ENCODE peak calls at places on chromosomes 2 and 18, in six cellular contexts. One of them, this sample, is unnamed.

GRCh38 chr2:37771600-37772088 is 100.2 kb upstream of the CDC42EP3 start:
- DNase-seq in thoracic aorta: no peak
- DNase-seq in keratinocyte: no peak
- DNase-seq in mesendoderm: no peak
- DNase-seq in psoas muscle: no peak
- DNase-seq in right lobe of liver: no peak
- DNase-seq in this sample: no peak

GRCh38 chr2:122660786-122661634 is 905.6 kb downstream of the TSN start:
- DNase-seq in psoas muscle: no peak
- DNase-seq in mesendoderm: peak; percentile 60
- DNase-seq in keratinocyte: no peak
- DNase-seq in right lobe of liver: no peak
- DNase-seq in thoracic aorta: no peak
- DNase-seq in this sample: no peak

GRCh38 chr2:188456114-188456909 is 164.6 kb downstream of the GULP1 start:
- DNase-seq in psoas muscle: no peak
- DNase-seq in keratinocyte: no peak
- DNase-seq in right lobe of liver: no peak
- DNase-seq in thoracic aorta: no peak
- DNase-seq in mesendoderm: peak; percentile 74
- DNase-seq in this sample: no peak

GRCh38 chr2:237306083-237306786 is 107.7 kb downstream of the COL6A3 start:
- DNase-seq in keratinocyte: no peak
- DNase-seq in psoas muscle: no peak
- DNase-seq in right lobe of liver: no peak
- DNase-seq in thoracic aorta: no peak
- DNase-seq in mesendoderm: no peak
- DNase-seq in this sample: no peak

GRCh38 chr2:45354776-45355175 is 256.3 kb downstream of the SRBD1 start:
- DNase-seq in thoracic aorta: no peak
- DNase-seq in mesendoderm: no peak
- DNase-seq in keratinocyte: no peak
- DNase-seq in psoas muscle: no peak
- DNase-seq in right lobe of liver: no peak
- DNase-seq in this sample: peak; percentile 68

GRCh38 chr18:11994346-11994707 is 13.0 kb downstream of the IMPA2 start:
- DNase-seq in psoas muscle: peak; percentile 88
- DNase-seq in keratinocyte: no peak
- DNase-seq in right lobe of liver: no peak
- DNase-seq in thoracic aorta: no peak
- DNase-seq in mesendoderm: no peak
- DNase-seq in this sample: no peak

GRCh38 chr2:191665286-191665685 is 12.7 kb upstream of the NABP1 start:
- DNase-seq in psoas muscle: no peak
- DNase-seq in right lobe of liver: no peak
- DNase-seq in keratinocyte: no peak
- DNase-seq in mesendoderm: no peak
- DNase-seq in thoracic aorta: no peak
- DNase-seq in this sample: no peak

GRCh38 chr2:82538590-82538989 is 1920.5 kb downstream of the SUCLG1 start:
- DNase-seq in keratinocyte: no peak
- DNase-seq in psoas muscle: no peak
- DNase-seq in mesendoderm: no peak
- DNase-seq in right lobe of liver: no peak
- DNase-seq in thoracic aorta: no peak
- DNase-seq in this sample: no peak

GRCh38 chr2:205358351-205358815 is 323.9 kb upstream of the NRP2 start:
- DNase-seq in right lobe of liver: no peak
- DNase-seq in keratinocyte: no peak
- DNase-seq in thoracic aorta: no peak
- DNase-seq in mesendoderm: peak; percentile 85
- DNase-seq in psoas muscle: no peak
- DNase-seq in this sample: no peak

GRCh38 chr2:16973586-16974274 is 308.1 kb upstream of the CYRIA start:
- DNase-seq in psoas muscle: no peak
- DNase-seq in thoracic aorta: no peak
- DNase-seq in mesendoderm: no peak
- DNase-seq in right lobe of liver: no peak
- DNase-seq in keratinocyte: no peak
- DNase-seq in this sample: no peak

GRCh38 chr2:138042311-138042710 is 78.0 kb downstream of the HNMT start:
- DNase-seq in thoracic aorta: no peak
- DNase-seq in mesendoderm: no peak
- DNase-seq in keratinocyte: no peak
- DNase-seq in psoas muscle: no peak
- DNase-seq in right lobe of liver: no peak
- DNase-seq in this sample: no peak

GRCh38 chr18:37577051-37577611 is 11.5 kb upstream of the CELF4 start:
- DNase-seq in psoas muscle: no peak
- DNase-seq in mesendoderm: peak; percentile 95
- DNase-seq in thoracic aorta: no peak
- DNase-seq in right lobe of liver: no peak
- DNase-seq in keratinocyte: no peak
- DNase-seq in this sample: no peak
- H3K4me1 ChIP-seq in psoas muscle: no peaks in the 10 kb centered on the region
- H3K4me1 ChIP-seq in mesendoderm: peaks cover 19% of the 10 kb centered on the region
- H3K4me1 ChIP-seq in thoracic aorta: no peaks in the 10 kb centered on the region
- H3K4me1 ChIP-seq in right lobe of liver: no peaks in the 10 kb centered on the region
- H3K4me1 ChIP-seq in keratinocyte: peaks cover 29% of the 10 kb centered on the region
- H3K4me1 ChIP-seq in this sample: no peaks in the 10 kb centered on the region

GRCh38 chr2:164796999-164797398 is 44.6 kb downstream of the COBLL1 start:
- DNase-seq in psoas muscle: no peak
- DNase-seq in right lobe of liver: no peak
- DNase-seq in thoracic aorta: no peak
- DNase-seq in mesendoderm: no peak
- DNase-seq in keratinocyte: no peak
- DNase-seq in this sample: no peak
- H3K4me1 ChIP-seq in psoas muscle: no peaks in the 10 kb centered on the region
- H3K4me1 ChIP-seq in right lobe of liver: no peaks in the 10 kb centered on the region
- H3K4me1 ChIP-seq in thoracic aorta: peaks cover 36% of the 10 kb centered on the region
- H3K4me1 ChIP-seq in mesendoderm: peaks cover 9% of the 10 kb centered on the region
- H3K4me1 ChIP-seq in keratinocyte: peaks cover 7% of the 10 kb centered on the region
- H3K4me1 ChIP-seq in this sample: peaks cover 33% of the 10 kb centered on the region

GRCh38 chr2:127662937-127663565 is 12.3 kb downstream of the LIMS2 start:
- DNase-seq in keratinocyte: no peak
- DNase-seq in thoracic aorta: no peak
- DNase-seq in right lobe of liver: peak; percentile 43
- DNase-seq in mesendoderm: no peak
- DNase-seq in psoas muscle: no peak
- DNase-seq in this sample: no peak
- H3K4me1 ChIP-seq in keratinocyte: peaks cover 5% of the 10 kb centered on the region
- H3K4me1 ChIP-seq in thoracic aorta: peaks cover 61% of the 10 kb centered on the region
- H3K4me1 ChIP-seq in right lobe of liver: peaks cover 40% of the 10 kb centered on the region
- H3K4me1 ChIP-seq in mesendoderm: peaks cover 2% of the 10 kb centered on the region
- H3K4me1 ChIP-seq in psoas muscle: peaks cover 6% of the 10 kb centered on the region
- H3K4me1 ChIP-seq in this sample: no peaks in the 10 kb centered on the region

DNA sequence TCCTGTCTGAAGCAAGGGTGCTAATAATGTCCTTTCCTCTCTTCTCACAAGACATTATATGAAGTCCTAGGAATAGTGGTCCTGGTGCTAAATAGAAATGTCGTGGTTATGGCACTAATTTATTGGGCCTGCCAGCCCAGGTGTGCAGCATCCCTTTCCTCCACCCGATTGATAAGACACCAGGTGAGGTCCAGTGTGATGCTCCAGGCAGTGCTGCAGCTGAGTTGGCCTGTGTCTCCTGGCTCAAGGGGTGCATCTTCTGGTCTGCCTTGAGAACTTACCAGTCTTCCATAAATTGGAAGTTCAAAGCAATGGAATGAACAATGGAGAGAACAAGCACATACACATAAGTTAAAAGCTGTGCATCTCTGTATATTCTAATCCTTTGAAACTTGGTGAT is 26.9 kb downstream of the CRIM1 start:
- DNase-seq in thoracic aorta: no peak
- DNase-seq in right lobe of liver: no peak
- DNase-seq in keratinocyte: no peak
- DNase-seq in mesendoderm: no peak
- DNase-seq in psoas muscle: no peak
- DNase-seq in this sample: no peak
- H3K4me1 ChIP-seq in thoracic aorta: peaks cover 25% of the 10 kb centered on the region
- H3K4me1 ChIP-seq in right lobe of liver: no peaks in the 10 kb centered on the region
- H3K4me1 ChIP-seq in keratinocyte: peaks cover 32% of the 10 kb centered on the region
- H3K4me1 ChIP-seq in mesendoderm: peaks cover 35% of the 10 kb centered on the region
- H3K4me1 ChIP-seq in psoas muscle: peaks cover 53% of the 10 kb centered on the region
- H3K4me1 ChIP-seq in this sample: peaks cover 25% of the 10 kb centered on the region

GRCh38 chr2:100906131-100906530 is 86.2 kb downstream of the NPAS2 start:
- DNase-seq in mesendoderm: no peak
- DNase-seq in keratinocyte: no peak
- DNase-seq in thoracic aorta: no peak
- DNase-seq in psoas muscle: no peak
- DNase-seq in right lobe of liver: no peak
- DNase-seq in this sample: no peak

GRCh38 chr2:100905132-100905805 is 85.3 kb downstream of the NPAS2 start:
- DNase-seq in right lobe of liver: peak; percentile 19
- DNase-seq in keratinocyte: no peak
- DNase-seq in psoas muscle: no peak
- DNase-seq in thoracic aorta: no peak
- DNase-seq in mesendoderm: no peak
- DNase-seq in this sample: no peak

GRCh38 chr2:100900156-100900795 is 80.3 kb downstream of the NPAS2 start:
- DNase-seq in thoracic aorta: no peak
- DNase-seq in psoas muscle: no peak
- DNase-seq in keratinocyte: no peak
- DNase-seq in right lobe of liver: no peak
- DNase-seq in mesendoderm: no peak
- DNase-seq in this sample: no peak

GRCh38 chr2:100903534-100904258 is 83.8 kb downstream of the NPAS2 start:
- DNase-seq in thoracic aorta: no peak
- DNase-seq in keratinocyte: peak; percentile 71
- DNase-seq in right lobe of liver: no peak
- DNase-seq in mesendoderm: peak; percentile 78
- DNase-seq in psoas muscle: no peak
- DNase-seq in this sample: no peak

DNA sequence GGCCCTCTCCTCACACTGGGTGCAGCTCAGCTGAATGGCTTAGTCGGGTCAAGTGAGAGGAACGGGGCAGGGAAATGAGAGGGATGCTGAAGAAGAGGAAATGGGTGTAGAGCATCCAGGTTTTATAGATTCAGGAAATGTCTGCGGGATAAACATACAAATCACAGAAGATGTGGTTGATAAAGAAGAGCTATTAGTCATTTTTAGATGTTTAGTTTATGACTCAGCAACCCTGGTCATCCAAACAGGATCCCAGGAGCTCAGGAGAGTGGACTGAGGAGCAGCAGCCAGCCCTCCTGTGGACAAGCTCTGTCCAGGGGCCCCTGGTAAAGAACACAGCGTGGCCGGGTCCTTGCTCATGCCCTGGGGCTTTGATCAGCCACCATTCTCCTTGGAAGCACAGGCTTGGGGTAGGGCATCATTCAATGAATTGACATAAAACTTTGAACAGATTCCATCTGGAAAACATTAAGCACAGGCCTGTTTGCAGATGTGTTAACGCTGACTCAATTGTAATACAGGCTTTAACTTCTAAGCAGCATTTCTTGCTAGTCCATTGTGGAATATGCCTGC is 83.0 kb downstream of the NPAS2 start:
- DNase-seq in keratinocyte: peak; percentile 60
- DNase-seq in mesendoderm: no peak
- DNase-seq in thoracic aorta: no peak
- DNase-seq in psoas muscle: no peak
- DNase-seq in right lobe of liver: no peak
- DNase-seq in this sample: no peak
- H3K4me1 ChIP-seq in keratinocyte: peaks cover 32% of the 10 kb centered on the region
- H3K4me1 ChIP-seq in mesendoderm: no peaks in the 10 kb centered on the region
- H3K4me1 ChIP-seq in thoracic aorta: no peaks in the 10 kb centered on the region
- H3K4me1 ChIP-seq in psoas muscle: peaks cover 3% of the 10 kb centered on the region
- H3K4me1 ChIP-seq in right lobe of liver: no peaks in the 10 kb centered on the region
- H3K4me1 ChIP-seq in this sample: no peaks in the 10 kb centered on the region

GRCh38 chr2:176137883-176138282 is 8.4 kb downstream of the HOXD8 start:
- DNase-seq in mesendoderm: no peak
- DNase-seq in psoas muscle: no peak
- DNase-seq in keratinocyte: no peak
- DNase-seq in thoracic aorta: no peak
- DNase-seq in right lobe of liver: no peak
- DNase-seq in this sample: no peak

GRCh38 chr2:176139621-176140020 is 10.1 kb downstream of the HOXD8 start:
- DNase-seq in mesendoderm: no peak
- DNase-seq in thoracic aorta: no peak
- DNase-seq in psoas muscle: no peak
- DNase-seq in keratinocyte: no peak
- DNase-seq in right lobe of liver: no peak
- DNase-seq in this sample: no peak

GRCh38 chr2:176137249-176137573 is 7.7 kb downstream of the HOXD8 start:
- DNase-seq in keratinocyte: no peak
- DNase-seq in mesendoderm: no peak
- DNase-seq in psoas muscle: no peak
- DNase-seq in thoracic aorta: no peak
- DNase-seq in right lobe of liver: no peak
- DNase-seq in this sample: no peak

GRCh38 chr2:176139170-176139611 is 9.7 kb downstream of the HOXD8 start:
- DNase-seq in mesendoderm: no peak
- DNase-seq in keratinocyte: no peak
- DNase-seq in psoas muscle: no peak
- DNase-seq in thoracic aorta: no peak
- DNase-seq in right lobe of liver: no peak
- DNase-seq in this sample: no peak

DNA sequence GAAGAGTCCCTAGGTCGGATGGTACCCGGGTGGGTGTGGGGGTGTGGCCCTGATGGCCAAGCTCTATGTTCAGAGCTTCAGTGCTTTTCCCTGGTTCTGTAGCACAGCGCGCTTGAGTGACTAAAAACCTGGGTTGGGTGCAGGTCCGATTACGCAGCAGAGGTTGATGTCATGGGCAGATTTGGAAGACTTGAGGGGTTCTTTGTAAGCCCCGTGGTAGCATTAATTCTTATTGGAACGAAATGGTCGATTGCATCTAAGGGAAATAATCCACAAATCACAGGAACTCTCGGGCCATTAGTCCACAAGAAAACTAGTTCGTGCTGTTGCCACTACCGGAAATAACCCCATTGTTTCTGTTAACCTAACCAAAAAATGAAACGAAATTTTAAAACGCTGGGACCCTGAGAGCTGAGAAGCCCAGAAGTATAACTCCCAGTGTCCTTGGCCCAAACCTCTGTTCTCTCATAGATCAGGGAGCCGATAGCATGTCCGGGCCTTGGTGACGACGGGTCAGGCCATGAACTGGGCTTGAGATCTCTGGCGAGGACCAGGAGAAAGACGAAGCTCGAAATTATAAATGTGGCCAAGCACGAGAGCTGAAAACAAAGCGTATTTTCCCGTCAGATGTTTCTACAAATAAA is 9.1 kb downstream of the HOXD8 start:
- DNase-seq in mesendoderm: no peak
- DNase-seq in keratinocyte: no peak
- DNase-seq in psoas muscle: peak; percentile 51
- DNase-seq in thoracic aorta: no peak
- DNase-seq in right lobe of liver: no peak
- DNase-seq in this sample: no peak
- H3K4me1 ChIP-seq in mesendoderm: no peaks in the 10 kb centered on the region
- H3K4me1 ChIP-seq in keratinocyte: no peaks in the 10 kb centered on the region
- H3K4me1 ChIP-seq in psoas muscle: peaks cover 23% of the 10 kb centered on the region
- H3K4me1 ChIP-seq in thoracic aorta: peaks cover 11% of the 10 kb centered on the region
- H3K4me1 ChIP-seq in right lobe of liver: peaks cover 4% of the 10 kb centered on the region
- H3K4me1 ChIP-seq in this sample: no peaks in the 10 kb centered on the region

This sample was measured in thyroid gland.